ENCODE peak calls at places on chromosomes 1 and 21, in eight cellular contexts. M, P, S, X, R, W, I and C are unnamed samples.

GRCh38 chr1:243230914-243231313 is 24.2 kb downstream of the CEP170 start:
- DNase-seq in M (no peak), P (no peak), S (no peak), X (no peak), R (no peak), W (no peak), I (no peak), C (no peak)

GRCh38 chr1:166082601-166083000 is 84.2 kb downstream of the FAM78B start:
- DNase-seq in M (no peak), P (no peak), S (no peak), X (no peak), R (no peak), W (no peak), I (no peak), C (no peak)

GRCh38 chr1:183580281-183580682 is 10.0 kb downstream of the NCF2 start:
- DNase-seq in M (no peak), P (no peak), S (peak; percentile 87), X (no peak), R (no peak), W (peak; percentile 45), I (no peak), C (no peak)

GRCh38 chr1:15289251-15289651 is 42.2 kb downstream of the FHAD1 start:
- DNase-seq in M (no peak), P (no peak), S (peak; percentile 34), X (no peak), R (no peak), W (no peak), I (no peak), C (no peak)

GRCh38 chr1:207034998-207035397 is 2.4 kb upstream of the C1orf116 start:
- DNase-seq in M (no peak), P (peak; percentile 42), S (no peak), X (no peak), R (no peak), W (peak; percentile 68), I (no peak), C (no peak)

GRCh38 chr1:157370698-157371097 is 181.6 kb downstream of the FCRL5 start:
- DNase-seq in M (no peak), P (no peak), S (no peak), X (no peak), R (no peak), W (no peak), I (no peak), C (no peak)

GRCh38 chr1:172510479-172510878 is 22.5 kb upstream of the SUCO start:
- DNase-seq in M (no peak), P (no peak), S (no peak), X (no peak), R (no peak), W (no peak), I (no peak), C (no peak)

GRCh38 chr1:45543599-45544417 is 6.8 kb upstream of the AKR1A1 start:
- DNase-seq in M (no peak), P (no peak), S (no peak), X (no peak), R (no peak), W (no peak), I (peak; percentile 76), C (no peak)

GRCh38 chr1:115069626-115070308 is 19.5 kb downstream of the TSPAN2 start:
- DNase-seq in M (no peak), P (no peak), S (no peak), X (no peak), R (no peak), W (no peak), I (no peak), C (no peak)

GRCh38 chr1:100882622-100883186 is 11.9 kb downstream of the EXTL2 start:
- DNase-seq in M (no peak), P (no peak), S (no peak), X (no peak), R (no peak), W (no peak), I (no peak), C (no peak)

GRCh38 chr1:107748529-107748928 is 216.5 kb downstream of the VAV3 start:
- DNase-seq in M (no peak), P (peak; percentile 20), S (no peak), X (no peak), R (no peak), W (peak; percentile 3), I (no peak), C (no peak)

GRCh38 chr1:227330709-227331108 is 12.4 kb upstream of the CDC42BPA start:
- DNase-seq in M (no peak), P (peak; percentile 66), S (no peak), X (no peak), R (no peak), W (no peak), I (no peak), C (no peak)

GRCh38 chr1:54278941-54279422 is 79.0 kb downstream of the MRPL37 start:
- DNase-seq in M (no peak), P (peak; percentile 28), S (no peak), X (no peak), R (no peak), W (no peak), I (peak; percentile 87), C (no peak)

GRCh38 chr1:217892750-217893149 is 261.6 kb downstream of the SPATA17 start:
- DNase-seq in M (no peak), P (no peak), S (no peak), X (no peak), R (no peak), W (no peak), I (no peak), C (no peak)

GRCh38 chr1:217891966-217892365 is 260.8 kb downstream of the SPATA17 start:
- DNase-seq in M (no peak), P (no peak), S (no peak), X (no peak), R (no peak), W (no peak), I (no peak), C (no peak)

DNA sequence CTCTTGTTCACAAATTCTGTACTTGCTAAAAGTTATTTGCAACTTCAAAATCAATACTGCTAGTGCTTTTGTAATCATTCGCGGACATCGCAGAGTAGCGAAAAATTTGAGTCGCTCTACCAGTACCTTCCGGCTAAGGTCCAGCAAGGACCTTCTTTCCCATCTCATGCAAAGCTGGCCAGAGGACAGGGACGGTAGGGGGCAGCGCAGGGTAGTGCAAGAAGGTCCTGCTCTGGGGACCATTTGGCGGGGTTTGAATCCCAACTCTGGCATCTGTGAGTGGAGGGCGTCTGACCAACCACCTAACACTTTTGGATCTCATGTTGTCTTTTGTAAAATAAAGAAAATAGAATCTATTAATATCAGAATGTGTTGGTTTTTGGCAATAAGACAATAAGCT is 258.3 kb downstream of the SPATA17 start:
- DNase-seq in M (no peak), P (no peak), S (peak; percentile 94), X (no peak), R (peak; percentile 32), W (no peak), I (no peak), C (no peak)
- TF ChIP-seq CTCF in M (peak; percentile 38), P (no peak), S (peak; percentile 91), X (peak; percentile 18), R (peak; percentile 51), W (no peak), I (no peak), C (no peak)

GRCh38 chr1:8430476-8430875 is 112.6 kb downstream of the SLC45A1 start:
- DNase-seq in M (no peak), P (no peak), S (no peak), X (no peak), R (no peak), W (no peak), I (no peak), C (no peak)

GRCh38 chr1:8428441-8428840 is 110.5 kb downstream of the SLC45A1 start:
- DNase-seq in M (no peak), P (no peak), S (no peak), X (no peak), R (no peak), W (no peak), I (no peak), C (no peak)

GRCh38 chr1:8429549-8430105 is 111.7 kb downstream of the SLC45A1 start:
- DNase-seq in M (no peak), P (no peak), S (no peak), X (no peak), R (no peak), W (no peak), I (no peak), C (no peak)

GRCh38 chr1:8431779-8432178 is 113.9 kb downstream of the SLC45A1 start:
- DNase-seq in M (no peak), P (no peak), S (no peak), X (no peak), R (no peak), W (no peak), I (no peak), C (no peak)

DNA sequence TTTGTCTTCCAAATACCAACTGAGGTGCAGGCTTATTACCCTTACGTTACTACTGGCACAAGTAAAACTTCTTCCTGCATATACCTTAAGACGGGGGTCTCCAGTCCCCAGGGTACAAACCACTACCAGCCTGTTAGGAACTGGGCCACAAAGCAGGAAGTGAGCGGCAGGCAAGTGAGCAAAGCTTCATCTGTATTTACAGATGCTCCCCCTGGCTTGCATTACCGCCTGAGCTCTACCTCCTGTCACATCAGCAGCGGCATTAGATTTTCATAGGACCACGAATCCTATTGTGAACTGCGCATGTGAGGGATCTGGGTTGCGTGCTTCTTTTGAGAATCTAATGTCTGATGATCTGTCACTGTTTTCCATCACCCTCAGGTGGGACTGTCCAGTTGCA is 113.1 kb downstream of the SLC45A1 start:
- DNase-seq in M (no peak), P (no peak), S (peak; percentile 66), X (no peak), R (no peak), W (no peak), I (no peak), C (no peak)
- TF ChIP-seq CTCF in M (peak; percentile 8), P (no peak), S (peak; percentile 58), X (peak; percentile 6), R (no peak), W (no peak), I (no peak), C (no peak)

DNA sequence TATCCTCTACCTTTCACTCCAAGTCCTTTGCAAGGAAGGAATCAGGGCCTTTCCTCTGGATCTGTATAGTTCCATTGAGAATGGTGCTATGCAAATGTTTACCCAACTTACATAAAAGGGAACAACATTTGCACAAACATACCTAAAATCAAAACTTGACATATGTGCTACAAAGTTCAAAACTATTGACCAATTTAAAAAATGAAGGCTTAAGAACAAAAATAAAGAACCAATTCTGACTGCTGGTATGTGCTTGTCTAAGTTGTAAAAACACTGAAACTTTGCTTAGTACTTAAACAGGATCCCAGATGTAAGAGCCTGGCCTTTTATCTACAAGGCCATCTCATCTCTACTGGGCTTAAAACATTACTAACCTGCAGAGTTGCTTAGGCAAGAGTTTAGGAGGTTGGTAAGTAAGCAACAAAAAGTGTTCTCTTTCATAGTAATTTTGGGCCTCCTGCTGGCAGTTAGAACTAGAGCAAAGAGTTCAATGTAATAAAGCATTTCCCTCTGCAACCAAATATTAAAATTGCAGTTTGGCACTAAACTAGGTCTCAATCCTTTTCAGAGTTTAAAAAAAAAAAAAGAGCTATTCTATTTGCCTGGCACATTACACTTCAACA is 2.0 kb downstream of the SCMH1 start:
- DNase-seq in M (no peak), P (peak; percentile 57), S (no peak), X (peak; percentile 48), R (no peak), W (peak; percentile 50), I (no peak), C (peak; percentile 31)
- TF ChIP-seq CTCF in M (peak; percentile 22), P (peak; percentile 48), S (no peak), X (no peak), R (peak; percentile 54), W (peak; percentile 47), I (peak; percentile 40), C (peak; percentile 47)

DNA sequence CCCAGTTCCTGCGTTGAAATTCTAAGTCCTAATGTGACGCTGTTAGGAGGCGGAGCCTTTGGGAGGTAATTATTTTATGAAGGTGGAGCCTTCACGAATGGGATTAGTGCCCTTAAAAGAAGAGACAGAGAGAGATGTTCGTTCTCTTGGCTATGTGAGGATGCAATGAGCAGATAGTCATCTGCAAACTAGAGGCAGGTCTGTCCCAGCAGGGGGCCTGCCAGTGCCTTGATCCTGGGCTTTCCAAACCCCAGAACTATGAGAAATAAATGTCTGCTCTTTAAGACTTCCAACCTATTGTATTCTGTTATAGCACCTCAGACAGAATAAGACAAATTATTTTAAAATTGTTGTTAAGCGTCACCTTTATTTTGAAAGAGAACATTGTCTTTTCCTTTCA is 123.1 kb upstream of the KCNJ6 start:
- DNase-seq in M (no peak), P (no peak), S (no peak), X (no peak), R (no peak), W (no peak), I (no peak), C (no peak)
- TF ChIP-seq CTCF in M (no peak), P (no peak), S (no peak), X (no peak), R (no peak), W (no peak), I (no peak), C (no peak)